ENCODE peak calls at places on chromosomes 5 and 9, in six cellular contexts. Q is tibial nerve, H is A549, F is OCI-LY7, K is uterus, L is fibroblast of lung. J is an unnamed sample. For H3K4me1, the result is how much of the 10 kb centered on the place peaks cover.

GRCh38 chr5:91280062-91280941 is 102.8 kb downstream of the ARRDC3 start:
- DNase-seq in Q (peak), H (peak), F (peak), K (peak), L (peak), J (peak)

GRCh38 chr5:169183581-169183980 is 117.4 kb downstream of the SLIT3 start:
- DNase-seq in Q (no peak), H (no peak), F (no peak), K (no peak), L (no peak), J (peak)

GRCh38 chr5:137061382-137061781 is 437.7 kb downstream of the SPOCK1 start:
- DNase-seq in Q (no peak), H (no peak), F (no peak), K (no peak), L (no peak), J (no peak)

GRCh38 chr9:108105885-108106284 is 616.3 kb upstream of the KLF4 start:
- DNase-seq in Q (no peak), H (no peak), F (no peak), K (no peak), L (no peak), J (no peak)

GRCh38 chr5:149559712-149560111 is 8.5 kb upstream of the CSNK1A1 start:
- DNase-seq in Q (no peak), H (no peak), F (no peak), K (no peak), L (peak), J (no peak)

GRCh38 chr5:94893404-94894145 is 275.1 kb downstream of the SLF1 start:
- DNase-seq in Q (no peak), H (no peak), F (peak), K (no peak), L (peak), J (peak)

GRCh38 chr9:17057729-17058128 is 77.1 kb upstream of the CNTLN start:
- DNase-seq in Q (no peak), H (no peak), F (no peak), K (no peak), L (no peak), J (no peak)

GRCh38 chr5:135553688-135554462 is 18.1 kb upstream of the NEUROG1 start:
- DNase-seq in Q (no peak), H (peak), F (no peak), K (no peak), L (no peak), J (peak)

GRCh38 chr5:56737002-56737621 is 78.2 kb upstream of the MAP3K1 start:
- DNase-seq in Q (no peak), H (no peak), F (peak), K (no peak), L (peak), J (peak)

GRCh38 chr5:146848133-146848532 is 30.4 kb downstream of the PPP2R2B start:
- DNase-seq in Q (no peak), H (no peak), F (no peak), K (no peak), L (no peak), J (no peak)

GRCh38 chr9:116279230-116279629 is 125.6 kb downstream of the PAPPA start:
- DNase-seq in Q (no peak), H (no peak), F (no peak), K (no peak), L (no peak), J (peak)

GRCh38 chr5:111224561-111224989 is 391 bp downstream of the CAMK4 start:
- DNase-seq in Q (no peak), H (no peak), F (no peak), K (no peak), L (no peak), J (no peak)

GRCh38 chr5:64771736-64772135 is 3.0 kb downstream of the CWC27 start:
- DNase-seq in Q (no peak), H (no peak), F (no peak), K (no peak), L (no peak), J (no peak)

GRCh38 chr5:52989025-52989780 is at the start of gene ITGA2:
- DNase-seq in Q (peak), H (peak), F (no peak), K (peak), L (peak), J (no peak)

GRCh38 chr5:81657386-81657785 is 93.5 kb downstream of the SSBP2 start:
- DNase-seq in Q (no peak), H (no peak), F (no peak), K (no peak), L (peak), J (no peak)

GRCh38 chr5:176176231-176176630 is 62.0 kb upstream of the SIMC1 start:
- DNase-seq in Q (no peak), H (no peak), F (no peak), K (no peak), L (no peak), J (no peak)

GRCh38 chr5:176994460-176995121 is 12.0 kb downstream of the UIMC1 start:
- DNase-seq in Q (no peak), H (no peak), F (peak), K (no peak), L (peak), J (peak)

GRCh38 chr9:22175972-22176545 is 167.0 kb upstream of the CDKN2B start:
- DNase-seq in Q (no peak), H (no peak), F (no peak), K (no peak), L (no peak), J (no peak)

GRCh38 chr9:27412963-27413362 is 111.1 kb upstream of the IFNK start:
- DNase-seq in Q (no peak), H (no peak), F (no peak), K (no peak), L (no peak), J (no peak)

GRCh38 chr5:8683528-8683927 is 814.6 kb downstream of the MTRR start:
- DNase-seq in Q (no peak), H (no peak), F (no peak), K (no peak), L (no peak), J (no peak)

GRCh38 chr5:123035950-123036390 is 555 bp downstream of the PPIC start:
- DNase-seq in Q (peak), H (peak), F (no peak), K (peak), L (peak), J (peak)

GRCh38 chr9:68643901-68644809 is 60.9 kb upstream of the PIP5K1B start:
- DNase-seq in Q (no peak), H (no peak), F (peak), K (no peak), L (no peak), J (no peak)

GRCh38 chr5:11268894-11269293 is 507.9 kb upstream of the DAP start:
- DNase-seq in Q (no peak), H (no peak), F (no peak), K (no peak), L (no peak), J (no peak)

GRCh38 chr5:164052536-164053090 is 547.2 kb downstream of the MAT2B start:
- DNase-seq in Q (no peak), H (no peak), F (no peak), K (no peak), L (peak), J (peak)

GRCh38 chr9:34550016-34550680 is 27.4 kb upstream of the ENHO start:
- DNase-seq in Q (no peak), H (no peak), F (no peak), K (no peak), L (no peak), J (no peak)

GRCh38 chr5:54702470-54702869 is 184.9 kb downstream of the SNX18 start:
- DNase-seq in Q (no peak), H (no peak), F (no peak), K (no peak), L (no peak), J (no peak)

GRCh38 chr5:179405054-179405416 is 59.8 kb upstream of the ADAMTS2 start:
- DNase-seq in Q (no peak), H (no peak), F (no peak), K (no peak), L (no peak), J (no peak)

GRCh38 chr9:120696551-120697230 is 17.6 kb downstream of the MEGF9 start:
- DNase-seq in Q (no peak), H (no peak), F (no peak), K (no peak), L (no peak), J (no peak)

GRCh38 chr5:154642499-154643245 is 112.5 kb upstream of the LARP1 start:
- DNase-seq in Q (no peak), H (no peak), F (no peak), K (no peak), L (peak), J (no peak)

GRCh38 chr5:132461671-132462070 is 28.9 kb downstream of the IRF1 start:
- DNase-seq in Q (no peak), H (no peak), F (no peak), K (no peak), L (no peak), J (no peak)
- H3K4me1 ChIP-seq in Q (under half), H (under half), F (half or more), K (under half), L (half or more), J (under half)

DNA sequence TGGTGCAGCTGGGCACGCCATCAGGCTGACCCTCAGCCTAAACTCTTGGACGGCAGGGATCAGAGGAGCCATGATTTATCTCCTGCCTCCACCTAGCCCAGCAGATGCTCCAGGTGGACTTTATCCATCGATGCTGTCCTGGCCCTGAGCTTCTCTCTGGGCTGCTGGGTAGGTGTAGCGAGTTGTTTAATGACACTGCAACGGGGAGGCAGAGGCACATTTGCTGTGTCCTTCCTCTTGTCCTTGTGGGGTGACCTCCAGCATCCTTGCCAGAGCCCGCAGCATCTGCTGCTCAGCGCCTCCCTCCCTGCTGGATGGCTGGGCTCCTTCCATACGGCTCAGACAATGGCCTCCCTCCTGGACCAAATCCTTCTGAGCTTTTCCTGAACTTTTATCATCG is 103.1 kb upstream of the IRX4 start:
- DNase-seq in Q (no peak), H (no peak), F (no peak), K (no peak), L (no peak), J (no peak)
- TF ChIP-seq CTCF in Q (no peak), H (no peak), F (no peak), K (no peak), L (no peak), J (no peak)

GRCh38 chr5:109693535-109694152 is 3.9 kb downstream of the MAN2A1 start:
- DNase-seq in Q (no peak), H (no peak), F (no peak), K (no peak), L (peak), J (peak)

GRCh38 chr5:109694451-109694891 is 4.7 kb downstream of the MAN2A1 start:
- DNase-seq in Q (no peak), H (no peak), F (no peak), K (no peak), L (peak), J (peak)

GRCh38 chr5:109692011-109692410 is 2.3 kb downstream of the MAN2A1 start:
- DNase-seq in Q (no peak), H (no peak), F (no peak), K (no peak), L (peak), J (peak)

GRCh38 chr5:109691248-109691574 is 1.5 kb downstream of the MAN2A1 start:
- DNase-seq in Q (no peak), H (no peak), F (no peak), K (no peak), L (no peak), J (no peak)

DNA sequence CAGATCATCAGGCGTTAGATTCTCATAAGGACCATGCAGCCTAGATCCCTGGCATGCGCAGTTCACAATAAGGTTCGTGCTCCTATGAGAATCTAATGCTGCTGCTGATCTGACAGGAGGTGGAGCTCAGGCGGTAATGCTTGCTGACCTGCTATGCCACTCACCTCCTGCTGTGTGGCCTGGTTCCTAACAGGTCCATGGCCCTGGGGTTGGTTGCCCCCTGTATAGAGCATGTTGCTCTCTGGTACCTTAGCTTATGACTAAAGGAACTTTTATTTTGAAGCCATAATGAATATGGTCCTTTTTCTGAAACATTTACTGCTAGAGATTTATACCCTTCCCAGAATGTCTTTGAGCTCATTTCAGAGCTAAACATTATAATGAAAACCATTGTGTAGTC is 3.1 kb downstream of the MAN2A1 start:
- DNase-seq in Q (no peak), H (no peak), F (no peak), K (no peak), L (no peak), J (no peak)
- H3K4me1 ChIP-seq in Q (under half), H (under half), F (under half), K (under half), L (under half), J (under half)

DNA sequence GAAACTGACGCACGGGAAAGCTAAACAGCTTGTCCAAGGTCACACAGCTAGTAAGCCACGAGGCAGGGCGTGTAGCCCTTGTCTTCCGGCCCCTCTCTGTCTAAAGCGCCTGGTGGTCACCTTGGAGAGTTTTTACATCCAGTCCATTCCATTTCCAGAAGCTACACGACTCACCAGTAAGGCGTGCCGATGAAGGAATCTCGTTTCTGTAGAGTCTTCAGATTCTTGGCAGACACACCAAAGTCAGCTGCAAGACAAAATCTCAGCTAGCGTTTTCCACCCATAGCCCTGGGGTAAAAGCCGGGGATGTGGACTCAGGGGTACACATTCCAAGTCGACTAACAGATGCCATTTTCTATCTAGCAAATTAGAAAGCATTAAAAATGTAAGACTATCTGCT is 80.4 kb downstream of the STK10 start:
- DNase-seq in Q (no peak), H (peak), F (no peak), K (no peak), L (peak), J (peak)
- TF ChIP-seq CTCF in Q (no peak), H (no peak), F (no peak), K (no peak), L (no peak), J (peak)

GRCh38 chr9:136042541-136042940 is 52.5 kb downstream of the NACC2 start:
- DNase-seq in Q (no peak), H (no peak), F (no peak), K (no peak), L (no peak), J (no peak)
- H3K4me1 ChIP-seq in Q (under half), H (under half), F (under half), K (under half), L (under half), J (under half)

GRCh38 chr9:114587345-114588149 is at the start of gene ATP6V1G1:
- DNase-seq in Q (peak), H (peak), F (peak), K (peak), L (peak), J (peak)
- TF ChIP-seq CTCF in Q (peak), H (no peak), F (peak), K (peak), L (no peak), J (no peak)